ENCODE peak calls at places on chromosome X, in nine cellular contexts. D, O, U, G, L, R, E, S and T are unnamed samples.

GRCh38 chrX:129019412-129019811 is 503.9 kb downstream of the SMARCA1 start:
- DNase-seq in S (no peak), G (no peak), E (no peak), D (no peak), O (no peak), L (no peak), U (no peak), R (no peak), T (no peak)

GRCh38 chrX:40688976-40689375 is 41.6 kb upstream of the CXorf38 start:
- DNase-seq in U (no peak), S (no peak), O (no peak), G (no peak), D (no peak), L (no peak), E (no peak), R (no peak), T (no peak)

GRCh38 chrX:150627957-150628356 is 59.5 kb downstream of the MTM1 start:
- DNase-seq in E (no peak), U (no peak), R (no peak), L (no peak), S (no peak), O (no peak), D (no peak), G (no peak), T (no peak)

GRCh38 chrX:4850312-4850711 is 1136.9 kb upstream of the PRKX start:
- DNase-seq in O (no peak), S (no peak), U (no peak), R (no peak), G (no peak), E (no peak), L (no peak), D (no peak), T (no peak)

GRCh38 chrX:8025705-8026104 is 98.5 kb upstream of the PNPLA4 start:
- DNase-seq in E (no peak), R (no peak), O (no peak), S (no peak), U (no peak), D (no peak), G (no peak), L (no peak), T (no peak)

GRCh38 chrX:73851014-73852009 is 288.3 kb downstream of the CHIC1 start:
- DNase-seq in E (peak), S (peak), G (no peak), O (peak), L (no peak), R (peak), D (peak), U (peak), T (no peak)

GRCh38 chrX:49754238-49754857 is 58.6 kb upstream of the PAGE1 start:
- DNase-seq in E (peak), S (peak), U (peak), R (no peak), D (peak), O (peak), L (peak), G (peak), T (peak)

GRCh38 chrX:154728791-154729190 is 22.1 kb downstream of the GAB3 start:
- DNase-seq in E (no peak), S (no peak), D (no peak), U (no peak), L (no peak), R (no peak), O (no peak), G (no peak), T (no peak)

DNA sequence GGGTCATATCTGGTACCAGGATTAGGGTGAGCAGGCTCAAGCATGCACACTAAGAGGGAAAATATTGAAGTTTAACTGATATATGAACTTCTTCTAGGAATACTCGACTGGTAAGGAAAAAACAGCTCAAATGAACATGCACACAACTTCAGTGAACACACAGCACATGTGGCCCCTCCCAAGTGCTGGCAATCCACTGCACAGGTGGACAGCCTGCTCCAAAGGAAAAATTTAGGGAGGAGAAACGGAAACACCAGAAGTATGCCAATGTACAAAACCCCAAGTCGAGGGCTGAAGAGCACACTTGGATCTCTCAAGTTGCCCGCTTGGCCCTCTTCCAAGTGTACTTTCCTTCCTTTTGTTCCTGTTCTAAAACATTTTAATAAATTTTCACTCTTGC is 205.0 kb upstream of the FAM47C start:
- DNase-seq in D (no peak), E (no peak), R (no peak), U (no peak), L (no peak), O (no peak), G (no peak), S (no peak), T (no peak)
- TF ChIP-seq POLR2A in D (no peak), E (no peak), R (no peak), U (no peak), L (no peak), O (no peak), G (no peak), S (no peak), T (no peak)

DNA sequence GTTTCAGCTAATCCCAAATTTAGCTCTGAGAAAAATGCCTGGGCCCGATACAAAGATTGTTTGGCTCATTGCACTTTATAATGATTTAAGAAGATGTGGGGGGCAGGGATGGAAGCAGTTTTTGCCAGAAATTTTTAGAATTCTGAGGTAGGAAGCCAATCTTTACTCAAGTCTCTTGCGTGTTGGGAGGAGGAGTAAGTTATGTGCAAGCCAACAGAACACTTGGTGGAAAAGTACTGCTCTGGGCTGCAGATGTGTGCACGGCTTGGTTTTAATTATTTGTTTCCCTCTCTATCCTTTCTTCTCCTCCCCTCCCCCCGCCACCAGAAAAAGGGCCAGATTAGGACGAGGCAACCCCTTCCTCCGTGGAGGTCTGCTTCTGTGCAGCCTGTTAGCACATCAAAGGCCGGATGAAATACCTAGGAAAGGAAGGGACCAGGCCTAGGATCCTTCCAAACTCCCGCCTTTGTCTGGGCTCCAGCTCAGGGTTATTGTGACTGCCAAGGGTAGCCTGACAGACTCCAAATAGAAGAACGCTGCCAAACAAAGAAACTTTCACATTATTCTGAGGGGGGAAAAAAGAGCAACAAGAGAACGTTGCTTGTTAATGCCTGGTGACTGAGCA is 1.0 kb upstream of the PGRMC1 start:
- DNase-seq in U (peak), G (peak), O (no peak), R (no peak), L (no peak), S (no peak), D (no peak), E (no peak), T (peak)
- H3K27ac ChIP-seq in U (peak), G (peak), O (no peak), R (peak), L (peak), S (peak), D (peak), E (no peak), T (peak)

DNA sequence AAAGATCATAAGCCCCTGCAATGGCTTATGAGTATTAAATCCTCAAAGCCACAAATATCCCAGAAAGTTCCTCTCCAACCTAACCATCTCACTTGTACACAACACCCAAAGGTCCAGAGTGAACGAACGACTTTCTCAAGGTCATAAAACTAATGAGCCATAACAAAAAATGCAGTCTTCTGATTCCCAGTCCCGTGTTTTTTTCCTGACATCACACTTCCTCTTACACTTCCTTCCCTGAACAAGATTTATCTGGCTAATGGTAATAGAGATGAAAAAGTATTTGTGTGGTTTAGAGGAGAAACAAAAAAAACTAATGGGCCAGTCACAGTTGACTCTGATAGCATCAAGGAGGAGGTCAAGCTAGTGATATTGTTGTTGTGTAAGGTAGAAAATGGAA is 99.5 kb upstream of the KLHL13 start:
- DNase-seq in D (no peak), O (no peak), U (no peak), L (no peak), R (no peak), G (no peak), E (no peak), S (no peak), T (no peak)
- TF ChIP-seq POLR2A in D (no peak), O (no peak), U (no peak), L (no peak), R (no peak), G (no peak), E (no peak), S (no peak), T (no peak)

GRCh38 chrX:39199429-39199828 is 398.2 kb downstream of the MID1IP1 start:
- DNase-seq in L (no peak), O (no peak), U (no peak), E (no peak), S (no peak), R (no peak), G (no peak), D (no peak), T (no peak)

GRCh38 chrX:39195156-39195555 is 393.9 kb downstream of the MID1IP1 start:
- DNase-seq in U (no peak), E (no peak), O (peak), L (no peak), S (no peak), R (no peak), G (no peak), D (no peak), T (no peak)

GRCh38 chrX:39196192-39197102 is 395.2 kb downstream of the MID1IP1 start:
- DNase-seq in L (no peak), O (peak), S (peak), G (no peak), U (no peak), E (peak), R (no peak), D (peak), T (no peak)

GRCh38 chrX:39194673-39195072 is 393.4 kb downstream of the MID1IP1 start:
- DNase-seq in R (no peak), E (no peak), S (no peak), O (no peak), L (no peak), U (no peak), D (no peak), G (no peak), T (no peak)
- H3K27ac ChIP-seq in R (no peak), E (no peak), S (no peak), O (no peak), L (no peak), U (no peak), D (no peak), G (no peak), T (no peak)

GRCh38 chrX:57121162-57121741 is at the start of gene SPIN2B:
- DNase-seq in U (peak), D (peak), G (peak), L (peak), R (peak), E (peak), S (peak), O (peak), T (peak)
- TF ChIP-seq POLR2A in U (no peak), D (no peak), G (peak), L (peak), R (no peak), E (no peak), S (no peak), O (peak), T (peak)

GRCh38 chrX:17613979-17614572 is 123.2 kb upstream of the SCML1 start:
- DNase-seq in R (no peak), O (peak), U (no peak), G (no peak), S (peak), E (peak), D (no peak), L (no peak), T (peak)
- H3K27ac ChIP-seq in R (no peak), O (peak), U (no peak), G (no peak), S (no peak), E (no peak), D (no peak), L (no peak), T (peak)

GRCh38 chrX:143634373-143634685 is 1.6 kb downstream of the SLITRK4 start:
- DNase-seq in D (peak), E (no peak), G (no peak), L (no peak), R (no peak), S (no peak), U (no peak), O (no peak), T (no peak)
- TF ChIP-seq POLR2A in D (no peak), E (no peak), G (no peak), L (no peak), R (no peak), S (no peak), U (no peak), O (no peak), T (no peak)

GRCh38 chrX:136662976-136663375 is 15.0 kb downstream of the CD40LG start:
- DNase-seq in U (no peak), O (no peak), R (no peak), L (no peak), D (no peak), G (no peak), S (no peak), E (no peak), T (no peak)
- H3K27ac ChIP-seq in U (no peak), O (no peak), R (peak), L (no peak), D (no peak), G (no peak), S (no peak), E (no peak), T (no peak)